ENCODE peak calls at places on chromosomes 2 and 18, in four cellular contexts. U is HepG2, C is K562, D is GM12878. B is an unnamed sample.

GRCh38 chr2:78417355-78417754 is 608.1 kb upstream of the REG3G start:
- DNase-seq in U (peak), C (no peak), D (no peak), B (peak)

GRCh38 chr2:16167471-16168426 is 227.4 kb downstream of the MYCN start:
- DNase-seq in U (no peak), C (peak), D (no peak), B (no peak)

GRCh38 chr2:233083782-233084181 is 23.6 kb downstream of the INPP5D start:
- DNase-seq in U (no peak), C (no peak), D (no peak), B (no peak)

GRCh38 chr18:48295586-48296311 is 113.4 kb downstream of the ZBTB7C start:
- DNase-seq in U (peak), C (no peak), D (no peak), B (peak)

GRCh38 chr2:27856386-27856785 is 33.8 kb downstream of the RBKS start:
- DNase-seq in U (no peak), C (no peak), D (no peak), B (no peak)

GRCh38 chr18:79545714-79546113 is 133.9 kb upstream of the CTDP1 start:
- DNase-seq in U (no peak), C (no peak), D (no peak), B (no peak)

GRCh38 chr2:24822049-24822706 is 29.0 kb downstream of the CENPO start:
- DNase-seq in U (no peak), C (no peak), D (no peak), B (no peak)

GRCh38 chr18:10274327-10274726 is 180.1 kb upstream of the APCDD1 start:
- DNase-seq in U (no peak), C (no peak), D (no peak), B (no peak)

GRCh38 chr18:55163550-55163949 is 204.3 kb upstream of the CCDC68 start:
- DNase-seq in U (no peak), C (peak), D (no peak), B (no peak)

GRCh38 chr2:42957109-42958035 is 165.0 kb upstream of the HAAO start:
- DNase-seq in U (peak), C (no peak), D (no peak), B (no peak)

GRCh38 chr2:106982350-106982749 is 96.4 kb upstream of the ST6GAL2 start:
- DNase-seq in U (no peak), C (no peak), D (no peak), B (no peak)

GRCh38 chr18:10518595-10519273 is 7.1 kb upstream of the NAPG start:
- DNase-seq in U (peak), C (peak), D (no peak), B (peak)

GRCh38 chr2:43484323-43484930 is 111.4 kb downstream of the THADA start:
- DNase-seq in U (peak), C (peak), D (no peak), B (peak)

GRCh38 chr2:53442783-53443182 is 324.8 kb upstream of the CHAC2 start:
- DNase-seq in U (no peak), C (no peak), D (no peak), B (no peak)

GRCh38 chr18:63795611-63796010 is 20.4 kb downstream of the SERPINB7 start:
- DNase-seq in U (no peak), C (no peak), D (no peak), B (no peak)

GRCh38 chr2:226796840-226797288 is 2.8 kb downstream of the IRS1 start:
- DNase-seq in U (no peak), C (no peak), D (no peak), B (peak)

GRCh38 chr18:57586243-57587049 is at the start of gene FECH:
- DNase-seq in U (peak), C (peak), D (no peak), B (peak)

GRCh38 chr2:78979380-78980238 is 45.9 kb upstream of the REG3G start:
- DNase-seq in U (peak), C (peak), D (no peak), B (peak)

GRCh38 chr18:55506074-55506473 is 81.9 kb downstream of the TCF4 start:
- DNase-seq in U (no peak), C (no peak), D (no peak), B (no peak)

GRCh38 chr2:230023313-230023712 is 45.4 kb downstream of the SLC16A14 start:
- DNase-seq in U (no peak), C (no peak), D (no peak), B (no peak)

GRCh38 chr2:106124126-106124756 is 69.9 kb downstream of the UXS1 start:
- DNase-seq in U (peak), C (no peak), D (no peak), B (no peak)

GRCh38 chr2:44970846-44971450 is 29.4 kb downstream of the SIX3 start:
- DNase-seq in U (no peak), C (no peak), D (no peak), B (no peak)

GRCh38 chr2:238905721-238906120 is 57.8 kb downstream of the TWIST2 start:
- DNase-seq in U (no peak), C (no peak), D (no peak), B (no peak)

GRCh38 chr2:102483086-102483485 is 10.1 kb downstream of the SLC9A4 start:
- DNase-seq in U (no peak), C (no peak), D (no peak), B (no peak)

GRCh38 chr2:102278720-102279390 is 32.5 kb upstream of the IL1RL1 start:
- DNase-seq in U (no peak), C (no peak), D (no peak), B (no peak)

GRCh38 chr2:227447606-227448005 is 24.4 kb upstream of the AGFG1 start:
- DNase-seq in U (peak), C (no peak), D (no peak), B (no peak)

GRCh38 chr2:127707890-127708648 is 6.8 kb downstream of the SFT2D3 start:
- DNase-seq in U (no peak), C (no peak), D (no peak), B (no peak)

GRCh38 chr18:47530695-47531094 is 279.2 kb upstream of the SKOR2 start:
- DNase-seq in U (no peak), C (no peak), D (no peak), B (no peak)

GRCh38 chr18:63238711-63239110 is 80.9 kb downstream of the BCL2 start:
- DNase-seq in U (no peak), C (no peak), D (no peak), B (no peak)

GRCh38 chr2:207950063-207950760 is 75.1 kb downstream of the PLEKHM3 start:
- DNase-seq in U (no peak), C (no peak), D (no peak), B (no peak)

GRCh38 chr2:187581125-187581896 is 27.1 kb upstream of the TFPI start:
- DNase-seq in U (peak), C (peak), D (no peak), B (peak)

GRCh38 chr2:25877431-25878360 is 591 bp downstream of the ASXL2 start:
- DNase-seq in U (peak), C (peak), D (peak), B (peak)

GRCh38 chr18:61894751-61895524 is 2.1 kb upstream of the RNF152 start:
- DNase-seq in U (no peak), C (no peak), D (no peak), B (no peak)

GRCh38 chr18:6751207-6751606 is 21.7 kb downstream of the ARHGAP28 start:
- DNase-seq in U (no peak), C (no peak), D (no peak), B (no peak)

GRCh38 chr2:241724259-241724974 is 10.0 kb upstream of the D2HGDH start:
- DNase-seq in U (no peak), C (no peak), D (no peak), B (peak)

DNA sequence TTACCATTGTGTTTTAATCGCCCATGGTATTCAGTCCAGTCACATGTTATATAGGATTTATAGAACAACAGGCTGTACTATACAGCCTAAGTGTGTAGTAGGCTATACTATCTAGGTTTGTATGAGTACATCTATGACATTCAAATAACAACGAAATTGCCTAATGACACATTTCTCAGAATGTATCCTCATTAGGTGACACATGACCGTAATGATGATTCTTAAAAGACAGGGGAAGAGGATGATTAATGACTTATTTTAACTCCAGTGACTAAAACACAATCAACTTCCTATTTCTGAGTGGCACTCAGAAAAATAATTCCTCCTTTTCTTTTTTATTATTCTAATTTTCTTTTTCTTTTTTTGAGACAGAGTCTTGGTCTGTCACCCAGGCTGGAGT is 63.0 kb upstream of the ACSL3 start:
- DNase-seq in U (no peak), C (no peak), D (no peak), B (no peak)
- TF ChIP-seq TAF1 in U (no peak), C (no peak), D (no peak), B (no peak)

GRCh38 chr2:59887348-59887747 is 666.1 kb downstream of the BCL11A start:
- DNase-seq in U (no peak), C (no peak), D (no peak), B (no peak)

GRCh38 chr2:59886758-59887157 is 666.7 kb downstream of the BCL11A start:
- DNase-seq in U (no peak), C (no peak), D (no peak), B (no peak)

GRCh38 chr2:59889305-59889704 is 664.1 kb downstream of the BCL11A start:
- DNase-seq in U (no peak), C (no peak), D (no peak), B (no peak)

GRCh38 chr2:59888015-59888414 is 665.4 kb downstream of the BCL11A start:
- DNase-seq in U (no peak), C (no peak), D (peak), B (no peak)

DNA sequence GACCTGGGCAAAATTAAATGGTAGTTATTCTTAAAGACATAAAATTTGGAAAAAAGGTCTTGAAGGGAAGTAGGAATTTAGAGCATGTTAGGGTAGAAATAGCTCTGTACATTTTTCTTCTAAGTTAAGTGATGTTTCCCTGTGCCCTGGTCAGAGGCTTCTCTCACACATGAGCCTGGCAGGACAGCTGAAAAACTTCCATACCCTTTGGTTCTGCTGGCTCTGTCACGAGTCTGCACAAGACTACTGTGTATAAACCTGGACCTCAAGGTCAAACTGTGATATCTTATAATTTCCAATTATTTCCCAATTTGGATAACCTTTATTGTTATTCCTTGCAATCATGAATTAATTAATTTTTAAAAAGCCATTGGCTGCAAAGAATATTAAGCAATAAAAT is 664.7 kb downstream of the BCL11A start:
- DNase-seq in U (no peak), C (no peak), D (no peak), B (no peak)
- TF ChIP-seq RAD21 in U (no peak), C (no peak), D (no peak), B (no peak)

DNA sequence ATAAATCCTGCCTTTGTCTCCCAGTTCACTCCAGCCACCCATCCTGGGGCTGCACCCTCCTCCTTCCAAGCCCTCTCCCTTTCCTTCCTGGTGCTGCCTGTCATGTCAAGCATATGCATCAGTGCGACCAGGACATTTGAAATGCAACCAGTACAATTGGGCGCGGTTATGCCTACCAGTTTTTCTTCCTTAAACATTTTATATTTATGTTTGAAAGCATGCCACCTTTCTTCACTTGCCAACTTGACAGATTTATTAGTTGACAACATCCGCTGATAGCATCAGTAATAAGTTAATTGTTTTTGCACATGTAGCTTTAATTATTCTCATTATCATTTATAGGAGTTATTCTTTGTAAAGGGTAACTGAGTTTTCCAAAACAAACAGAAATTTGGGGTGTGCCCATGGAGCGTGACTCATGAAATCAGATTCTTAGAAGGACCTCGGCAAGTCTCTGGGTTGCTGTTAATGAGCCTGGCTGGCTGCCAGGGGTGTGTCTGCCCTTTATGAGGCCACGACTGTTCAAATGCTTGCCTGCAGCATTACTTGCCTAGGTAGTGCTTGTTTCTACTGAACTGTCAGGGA is 32.8 kb upstream of the IL1B start:
- DNase-seq in U (no peak), C (peak), D (no peak), B (no peak)
- TF ChIP-seq MAX in U (no peak), C (no peak), D (no peak), B (no peak)

DNA sequence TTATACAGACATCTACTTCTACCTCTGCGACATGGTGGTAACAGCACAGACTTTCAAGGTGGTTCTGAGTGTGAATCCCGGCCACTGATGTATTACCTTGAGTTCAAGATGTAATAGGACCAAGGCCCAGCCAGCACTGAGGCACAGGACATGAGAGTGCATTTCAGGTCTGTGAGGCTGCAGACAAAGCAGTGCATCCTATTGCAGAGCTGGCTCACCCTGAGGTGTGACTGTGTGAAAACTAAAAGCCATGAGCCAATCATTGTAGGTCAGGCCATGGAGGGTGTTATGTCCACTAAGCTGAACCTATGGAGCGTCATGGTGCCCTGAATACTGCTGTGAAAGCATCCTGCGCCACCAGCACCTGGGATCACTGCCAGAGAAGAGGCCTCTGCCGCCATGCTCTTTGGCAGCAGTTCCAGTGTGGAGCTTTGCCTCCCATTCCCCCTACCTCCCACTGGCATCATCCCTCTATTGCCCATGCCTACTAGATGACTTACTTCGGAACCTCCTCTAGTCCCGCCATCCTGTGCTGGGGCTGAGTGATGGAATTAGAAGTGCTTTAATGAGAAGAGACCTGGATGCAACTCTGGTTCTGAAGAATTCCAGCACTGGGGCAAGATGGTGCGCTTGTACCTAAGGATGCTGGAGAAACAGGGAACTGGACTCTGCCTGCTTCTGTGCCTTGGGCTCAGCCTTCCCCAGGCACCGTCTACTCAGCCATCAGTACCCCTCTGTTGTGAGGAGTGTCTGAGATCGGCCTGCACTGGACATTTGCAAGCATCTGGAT is 112.0 kb upstream of the RMDN2 start:
- DNase-seq in U (no peak), C (no peak), D (no peak), B (no peak)
- TF ChIP-seq TAF1 in U (no peak), C (no peak), D (no peak), B (no peak)

DNA sequence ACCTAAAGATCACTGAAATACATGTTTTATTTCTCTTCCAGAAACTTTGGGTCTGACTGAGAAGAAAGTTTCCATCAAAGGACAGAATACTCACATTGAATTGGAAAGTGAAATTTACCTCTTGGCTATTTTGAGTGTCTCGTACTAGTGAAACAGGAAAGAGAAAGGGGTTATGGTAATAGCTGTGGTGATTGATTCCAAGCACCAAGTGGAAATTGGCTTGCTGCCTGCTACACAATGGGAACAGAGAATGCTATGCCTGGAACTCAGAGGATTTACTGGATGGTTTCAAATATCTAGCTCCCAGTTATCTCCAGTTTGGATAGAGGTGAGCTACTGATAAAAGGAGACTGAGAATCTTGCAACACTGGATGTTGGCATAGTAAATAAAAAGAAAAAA is 492.8 kb upstream of the FSIP2 start:
- DNase-seq in U (no peak), C (no peak), D (no peak), B (no peak)
- TF ChIP-seq RAD21 in U (no peak), C (no peak), D (no peak), B (no peak)

GRCh38 chr2:19287324-19287723 is 71.1 kb downstream of the OSR1 start:
- DNase-seq in U (no peak), C (no peak), D (no peak), B (no peak)

GRCh38 chr2:19288291-19288690 is 70.1 kb downstream of the OSR1 start:
- DNase-seq in U (no peak), C (no peak), D (no peak), B (no peak)

GRCh38 chr2:19295998-19296502 is 62.4 kb downstream of the OSR1 start:
- DNase-seq in U (no peak), C (no peak), D (no peak), B (no peak)

GRCh38 chr2:19292007-19292406 is 66.4 kb downstream of the OSR1 start:
- DNase-seq in U (no peak), C (no peak), D (no peak), B (no peak)
- TF ChIP-seq MAX in U (no peak), C (no peak), D (no peak), B (no peak)